ENCODE peak calls at places on chromosomes 6 and 20, in seven cellular contexts. F, V, X, Y, L, C and E are unnamed samples.

GRCh38 chr20:62985089-62985778 is 21.5 kb downstream of the BHLHE23 start:
- DNase-seq in Y (no peak), V (no peak), X (no peak), F (no peak), C (no peak), L (no peak), E (no peak)

GRCh38 chr6:169035381-169036280 is 218.0 kb downstream of the THBS2 start:
- DNase-seq in L (peak), C (no peak), Y (no peak), F (no peak), X (no peak), V (no peak), E (no peak)

GRCh38 chr6:13593720-13594119 is 19.3 kb downstream of the SIRT5 start:
- DNase-seq in Y (no peak), F (no peak), L (peak), V (no peak), C (no peak), X (no peak), E (no peak)

GRCh38 chr6:156627524-156627923 is 149.7 kb upstream of the ARID1B start:
- DNase-seq in X (no peak), C (no peak), V (no peak), L (no peak), Y (no peak), F (no peak), E (no peak)

GRCh38 chr6:1762203-1762602 is 152.5 kb downstream of the FOXC1 start:
- DNase-seq in C (no peak), F (no peak), X (no peak), V (no peak), L (no peak), Y (no peak), E (no peak)

GRCh38 chr6:33144373-33144772 is 47.9 kb downstream of the COL11A2 start:
- DNase-seq in Y (no peak), V (no peak), C (no peak), F (no peak), X (no peak), L (no peak), E (no peak)

GRCh38 chr6:116397960-116398359 is 27.2 kb downstream of the DSE start:
- DNase-seq in Y (no peak), C (no peak), V (no peak), F (no peak), X (no peak), L (no peak), E (no peak)

GRCh38 chr6:168666751-168667427 is 225.9 kb downstream of the SMOC2 start:
- DNase-seq in X (no peak), F (no peak), C (no peak), L (no peak), Y (no peak), V (no peak), E (no peak)

GRCh38 chr6:46648869-46649488 is 3.6 kb downstream of the CYP39A1 start:
- DNase-seq in X (no peak), C (no peak), Y (peak), V (no peak), F (peak), L (no peak), E (no peak)

GRCh38 chr6:143962644-143962929 is 45.5 kb downstream of the PLAGL1 start:
- DNase-seq in Y (no peak), L (no peak), X (no peak), V (no peak), F (no peak), C (no peak), E (no peak)
- TF ChIP-seq CTCF in Y (no peak), L (peak), X (no peak), V (no peak), F (no peak), C (no peak), E (peak)

GRCh38 chr20:20710847-20711315 is 1.6 kb downstream of the RALGAPA2 start:
- DNase-seq in Y (no peak), L (no peak), X (peak), F (no peak), C (peak), V (no peak), E (no peak)

GRCh38 chr20:20712004-20712473 is 405 bp downstream of the RALGAPA2 start:
- DNase-seq in L (no peak), X (no peak), Y (no peak), F (no peak), V (no peak), C (no peak), E (peak)

GRCh38 chr20:20711413-20711812 is 1.0 kb downstream of the RALGAPA2 start:
- DNase-seq in L (no peak), F (no peak), X (no peak), C (peak), V (no peak), Y (no peak), E (no peak)

GRCh38 chr20:20713244-20713765 is 861 bp upstream of the RALGAPA2 start:
- DNase-seq in F (no peak), L (no peak), V (no peak), X (no peak), C (no peak), Y (no peak), E (no peak)

DNA sequence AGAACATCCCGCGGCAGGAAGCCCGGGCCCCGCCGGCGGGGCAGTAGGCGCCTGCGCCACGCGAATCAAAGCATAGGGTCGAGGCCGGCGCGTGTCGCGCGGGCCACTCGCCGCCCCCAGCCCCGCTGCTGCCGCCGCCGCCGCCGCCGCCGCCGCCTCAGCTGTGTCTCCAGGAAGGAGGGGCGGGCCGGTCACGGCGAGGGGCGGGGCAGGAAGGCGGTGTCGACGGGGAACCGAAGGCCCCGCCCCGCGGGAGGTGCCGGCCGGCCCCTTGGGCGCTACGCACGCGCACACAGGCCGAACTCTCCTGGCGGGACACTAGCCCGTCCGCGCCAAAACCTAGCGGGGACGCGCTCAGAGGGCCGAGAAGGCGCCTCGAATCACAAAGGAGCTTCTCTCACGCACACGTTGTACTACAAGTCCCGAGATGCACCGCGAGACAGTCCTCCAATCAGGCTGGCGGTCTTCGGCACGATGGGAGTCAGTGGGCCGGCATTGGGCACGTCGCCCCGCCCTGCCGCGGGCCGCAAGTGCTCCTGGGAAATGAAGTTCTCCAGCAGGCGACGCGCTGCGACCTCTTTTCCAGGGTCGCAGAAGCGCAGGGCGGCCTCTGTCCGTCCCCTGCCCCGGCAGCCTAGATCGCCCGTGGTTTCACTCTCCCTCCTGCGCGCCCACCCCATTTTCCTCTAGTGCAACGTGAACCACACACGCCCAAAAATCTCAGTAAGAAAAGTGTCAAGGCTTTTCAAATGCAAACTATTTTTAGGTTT is at the start of gene RALGAPA2:
- DNase-seq in C (peak), X (peak), F (peak), L (peak), V (peak), Y (peak), E (peak)
- TF ChIP-seq CTCF in C (no peak), X (no peak), F (no peak), L (no peak), V (no peak), Y (no peak), E (no peak)

DNA sequence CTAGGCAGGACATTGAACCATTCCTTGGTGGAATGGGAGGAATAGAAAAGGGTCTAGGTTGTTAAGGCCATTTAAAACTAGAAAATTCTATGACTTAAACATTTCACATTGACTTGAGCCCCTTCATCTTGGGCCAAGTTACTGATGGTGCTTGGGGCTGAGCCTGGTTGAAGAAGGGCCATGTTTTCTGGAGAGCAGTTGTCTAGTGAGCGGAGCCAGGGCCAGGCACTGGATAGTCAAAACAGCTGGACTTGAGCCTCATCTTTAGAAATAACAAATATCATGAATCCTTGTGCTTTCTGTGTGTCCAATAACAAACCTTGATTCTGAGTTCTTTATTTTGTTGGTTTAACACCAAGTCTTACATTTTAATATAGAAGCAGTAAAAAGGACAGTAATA is 134.6 kb upstream of the TCF21 start:
- DNase-seq in V (no peak), Y (no peak), F (no peak), L (no peak), C (no peak), X (no peak), E (no peak)
- TF ChIP-seq CTCF in V (no peak), Y (no peak), F (no peak), L (no peak), C (no peak), X (no peak), E (no peak)

GRCh38 chr6:35924146-35924545 is 3.2 kb upstream of the SRPK1 start:
- DNase-seq in L (no peak), X (no peak), C (no peak), F (no peak), Y (no peak), V (no peak), E (no peak)

GRCh38 chr6:35922139-35922554 is 1.2 kb upstream of the SRPK1 start:
- DNase-seq in L (no peak), F (no peak), Y (no peak), V (no peak), X (no peak), C (no peak), E (no peak)

GRCh38 chr6:35926509-35927215 is 5.8 kb upstream of the SRPK1 start:
- DNase-seq in L (no peak), C (no peak), Y (no peak), X (no peak), V (no peak), F (no peak), E (no peak)

GRCh38 chr6:35929601-35930000 is 8.7 kb upstream of the SRPK1 start:
- DNase-seq in F (no peak), C (no peak), X (no peak), Y (no peak), V (no peak), L (peak), E (no peak)

DNA sequence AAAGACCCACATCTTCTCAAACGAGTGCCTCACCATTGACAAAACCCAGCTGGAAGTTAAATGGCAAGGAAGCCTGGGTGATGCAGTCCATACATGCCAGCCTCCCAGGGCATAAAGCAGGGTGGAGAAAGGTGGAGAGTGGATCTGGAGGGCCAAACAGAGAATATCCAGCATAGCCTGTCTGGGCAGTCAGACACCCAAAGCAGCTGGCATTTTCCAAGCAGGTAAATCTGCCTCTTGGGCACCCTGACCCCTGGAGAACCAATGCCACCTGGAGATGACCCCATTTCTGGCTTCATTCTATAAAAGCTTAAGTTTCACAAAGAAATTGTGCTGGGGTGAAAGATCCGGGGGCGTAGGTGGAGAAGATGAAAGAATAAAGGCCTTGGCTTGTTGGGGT is 5.1 kb upstream of the SRPK1 start:
- DNase-seq in L (peak), C (no peak), V (no peak), X (no peak), F (no peak), Y (no peak), E (no peak)
- TF ChIP-seq CTCF in L (no peak), C (no peak), V (no peak), X (no peak), F (no peak), Y (no peak), E (no peak)

GRCh38 chr6:100176321-100176950 is 182.4 kb upstream of the MCHR2 start:
- DNase-seq in C (no peak), Y (peak), V (no peak), L (no peak), F (peak), X (no peak), E (no peak)
- TF ChIP-seq CTCF in C (peak), Y (peak), V (no peak), L (peak), F (peak), X (peak), E (no peak)

GRCh38 chr6:113719545-113719944 is 137.6 kb upstream of the MARCKS start:
- DNase-seq in X (no peak), Y (no peak), F (no peak), C (no peak), V (no peak), L (no peak), E (no peak)

GRCh38 chr6:113719056-113719455 is 138.1 kb upstream of the MARCKS start:
- DNase-seq in L (no peak), Y (peak), C (no peak), V (no peak), F (no peak), X (no peak), E (no peak)

GRCh38 chr6:113718588-113718987 is 138.6 kb upstream of the MARCKS start:
- DNase-seq in V (no peak), C (no peak), L (no peak), Y (no peak), X (no peak), F (no peak), E (no peak)

GRCh38 chr6:113723182-113723581 is 134.0 kb upstream of the MARCKS start:
- DNase-seq in V (no peak), F (peak), C (no peak), X (no peak), Y (no peak), L (no peak), E (no peak)
- TF ChIP-seq CTCF in V (no peak), F (no peak), C (no peak), X (no peak), Y (no peak), L (no peak), E (no peak)

GRCh38 chr20:57287007-57287810 is 20.8 kb upstream of the BMP7 start:
- DNase-seq in L (no peak), F (no peak), C (no peak), V (no peak), X (no peak), Y (no peak), E (no peak)
- TF ChIP-seq CTCF in L (no peak), F (no peak), C (no peak), V (no peak), X (no peak), Y (no peak), E (no peak)

GRCh38 chr20:40579701-40580100 is 109.3 kb downstream of the MAFB start:
- DNase-seq in X (no peak), C (no peak), Y (no peak), L (no peak), F (no peak), V (no peak), E (no peak)
- TF ChIP-seq CTCF in X (no peak), C (no peak), Y (no peak), L (no peak), F (no peak), V (no peak), E (no peak)

GRCh38 chr6:160071805-160072687 is 49.6 kb upstream of the SLC22A1 start:
- DNase-seq in Y (no peak), X (no peak), C (no peak), F (no peak), V (no peak), L (no peak), E (no peak)
- TF ChIP-seq CTCF in Y (peak), X (peak), C (peak), F (peak), V (no peak), L (no peak), E (no peak)